ENCODE peak calls at places on chromosomes 12 and 14, in four cellular contexts. I is K562, M is HEK293T, N is HepG2. W is an unnamed sample.
A peak's percentile ranks its signal among the peaks of the same experiment; 100 is the strongest.

GRCh38 chr12:40947812-40948211 is 240.3 kb upstream of the PDZRN4 start:
- DNase-seq in I (no peak), M (no peak), N (no peak), W (no peak)

GRCh38 chr14:22531451-22532344 is 57.3 kb downstream of the DAD1 start:
- DNase-seq in I (no peak), M (no peak), N (no peak), W (no peak)

GRCh38 chr12:57688931-57689330 is 5.0 kb upstream of the OS9 start:
- DNase-seq in I (no peak), M (no peak), N (no peak), W (no peak)

GRCh38 chr12:80187660-80188090 is 88.3 kb downstream of the OTOGL start:
- DNase-seq in I (no peak), M (peak; percentile 14), N (no peak), W (no peak)

GRCh38 chr14:41718477-41719166 is 111.9 kb downstream of the LRFN5 start:
- DNase-seq in I (no peak), M (no peak), N (no peak), W (no peak)

GRCh38 chr14:34649344-34649743 is 19.4 kb upstream of the SNX6 start:
- DNase-seq in I (no peak), M (no peak), N (no peak), W (no peak)

GRCh38 chr12:76137611-76138010 is 53.1 kb upstream of the NAP1L1 start:
- DNase-seq in I (no peak), M (no peak), N (no peak), W (no peak)

GRCh38 chr12:86117711-86118110 is 138.5 kb downstream of the MGAT4C start:
- DNase-seq in I (no peak), M (no peak), N (no peak), W (no peak)

GRCh38 chr12:11836282-11836963 is 186.9 kb downstream of the ETV6 start:
- DNase-seq in I (no peak), M (no peak), N (no peak), W (no peak)

GRCh38 chr12:41141076-41141475 is 47.0 kb upstream of the PDZRN4 start:
- DNase-seq in I (no peak), M (no peak), N (no peak), W (no peak)

GRCh38 chr14:91323671-91324605 is 79.4 kb upstream of the GPR68 start:
- DNase-seq in I (peak; percentile 69), M (peak; percentile 65), N (peak; percentile 45), W (peak; percentile 90)

GRCh38 chr14:93207468-93208308 is 632 bp downstream of the UBR7 start:
- DNase-seq in I (peak; percentile 38), M (peak; percentile 52), N (no peak), W (peak; percentile 68)

GRCh38 chr14:24956104-24956503 is 93.8 kb downstream of the STXBP6 start:
- DNase-seq in I (no peak), M (no peak), N (no peak), W (peak; percentile 12)

GRCh38 chr14:56730468-56731145 is 79.7 kb downstream of the OTX2 start:
- DNase-seq in I (no peak), M (no peak), N (no peak), W (peak; percentile 39)

GRCh38 chr14:57153286-57153685 is 115.4 kb downstream of the EXOC5 start:
- DNase-seq in I (no peak), M (no peak), N (no peak), W (no peak)

GRCh38 chr12:59452259-59452658 is 143.6 kb upstream of the SLC16A7 start:
- DNase-seq in I (no peak), M (no peak), N (no peak), W (no peak)

GRCh38 chr14:94426526-94426925 is 26.1 kb downstream of the SERPINA11 start:
- DNase-seq in I (no peak), M (no peak), N (no peak), W (no peak)

GRCh38 chr14:74424606-74425005 is 1.4 kb downstream of the SYNDIG1L start:
- DNase-seq in I (no peak), M (no peak), N (no peak), W (no peak)

GRCh38 chr14:100962494-100962893 is 59.0 kb upstream of the RTL1 start:
- DNase-seq in I (no peak), M (no peak), N (no peak), W (no peak)

GRCh38 chr14:95484296-95484695 is 32.2 kb downstream of the SYNE3 start:
- DNase-seq in I (no peak), M (no peak), N (no peak), W (no peak)

GRCh38 chr14:21298358-21298757 is 18.5 kb downstream of the RPGRIP1 start:
- DNase-seq in I (no peak), M (no peak), N (peak; percentile 81), W (no peak)

GRCh38 chr12:52605542-52605941 is 4.3 kb upstream of the KRT72 start:
- DNase-seq in I (no peak), M (no peak), N (no peak), W (no peak)

GRCh38 chr12:119179335-119180021 is 747 bp downstream of the HSPB8 start:
- DNase-seq in I (peak; percentile 42), M (peak; percentile 26), N (peak; percentile 67), W (peak; percentile 38)

GRCh38 chr12:111363578-111363977 is 5.3 kb downstream of the PHETA1 start:
- DNase-seq in I (no peak), M (no peak), N (no peak), W (no peak)

GRCh38 chr12:12806784-12807516 is 6.2 kb upstream of the DDX47 start:
- DNase-seq in I (no peak), M (no peak), N (no peak), W (no peak)

GRCh38 chr14:91325211-91325610 is 80.7 kb upstream of the GPR68 start:
- DNase-seq in I (no peak), M (no peak), N (no peak), W (no peak)

GRCh38 chr12:119988788-119989618 is at the start of gene BICDL1:
- DNase-seq in I (peak; percentile 97), M (peak; percentile 80), N (peak; percentile 67), W (peak; percentile 97)

DNA sequence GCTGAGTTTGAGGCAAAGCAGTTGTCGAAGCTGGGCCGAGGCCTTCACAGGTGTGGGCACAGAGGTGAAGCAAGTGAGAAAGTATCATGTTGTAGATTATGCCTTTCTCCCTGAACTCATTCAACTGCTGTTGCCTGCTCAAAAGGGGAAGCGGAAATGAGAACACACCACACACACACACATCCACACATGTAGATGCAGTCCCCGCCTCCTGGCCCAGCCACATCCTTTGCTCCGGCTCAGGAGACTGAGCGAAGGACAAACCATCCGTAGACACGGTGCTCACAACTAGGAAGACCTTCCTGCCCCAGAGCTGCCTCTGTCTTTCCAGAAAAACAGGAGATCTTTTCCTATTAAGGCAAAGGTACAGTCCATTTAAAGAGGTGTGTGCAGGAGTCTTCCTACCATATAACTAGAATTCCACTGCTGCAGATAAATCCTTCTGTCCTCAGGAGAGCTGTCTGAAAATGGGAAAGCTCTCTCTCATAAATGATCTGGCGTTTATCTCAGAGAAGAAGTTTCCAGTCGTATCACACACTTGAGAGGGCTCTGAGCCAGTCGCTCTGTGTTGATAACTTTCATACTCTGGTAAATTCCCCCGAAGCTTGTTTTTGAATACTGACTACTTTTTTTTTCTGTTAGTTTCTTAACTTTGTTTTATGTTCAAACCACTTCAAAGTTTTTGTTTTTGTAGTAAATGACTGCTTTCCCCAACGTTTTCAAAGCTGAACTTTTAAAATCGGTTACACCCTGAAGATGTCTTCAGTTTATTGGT is at the start of gene TESPA1:
- DNase-seq in I (no peak), M (no peak), N (no peak), W (no peak)
- TF ChIP-seq ELF4 in I (no peak), M (no peak), N (no peak), W (no peak)

GRCh38 chr12:73598626-73599025 is 939.0 kb upstream of the ATXN7L3B start:
- DNase-seq in I (no peak), M (no peak), N (no peak), W (no peak)
- TF ChIP-seq ELF4 in I (no peak), M (no peak), N (no peak), W (no peak)

DNA sequence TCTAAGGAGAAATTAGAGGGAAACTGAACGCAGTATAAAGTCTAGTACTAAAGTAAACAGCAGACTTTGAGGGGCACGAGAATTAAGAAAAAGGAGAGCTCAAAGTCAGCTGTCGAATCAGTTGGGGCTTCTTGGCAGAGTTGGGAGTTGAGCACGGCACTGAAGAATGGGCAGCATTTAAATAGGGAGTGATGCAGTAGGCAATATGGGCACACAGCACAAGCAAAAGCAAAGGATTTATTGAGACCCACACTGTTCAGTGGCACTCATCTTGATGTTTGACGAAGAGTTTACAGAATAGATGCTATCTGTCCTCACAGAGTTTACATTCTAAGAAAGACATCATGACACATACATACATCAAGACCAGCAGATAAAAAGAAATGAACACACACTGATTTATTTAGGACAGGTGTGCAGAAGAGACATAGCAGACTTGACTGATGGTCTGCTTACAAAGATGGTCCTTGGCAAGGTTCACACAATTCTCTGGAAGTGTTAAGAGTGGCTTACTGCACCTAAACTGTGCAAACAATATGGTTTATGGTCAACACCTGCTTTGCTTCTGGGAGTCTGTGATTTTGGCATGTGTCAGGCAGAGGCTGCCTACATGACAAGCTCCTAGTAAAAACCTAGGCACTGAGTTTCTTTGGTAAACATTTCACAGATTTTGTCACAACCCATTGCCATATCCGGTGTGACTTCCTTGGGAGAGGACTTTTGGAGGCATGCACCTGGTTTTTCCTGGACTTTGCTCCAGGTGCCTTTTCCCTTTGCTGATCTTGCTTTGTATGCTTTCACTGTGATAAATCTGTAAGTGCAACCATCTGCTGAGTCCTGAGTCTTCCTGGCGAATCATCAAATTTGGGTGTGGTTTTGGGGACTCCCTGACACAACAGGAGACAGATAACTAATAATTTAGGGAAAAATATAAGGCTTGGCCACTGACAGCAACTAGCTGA is 26.3 kb downstream of the ALKBH1 start:
- DNase-seq in I (no peak), M (no peak), N (peak; percentile 60), W (no peak)
- TF ChIP-seq ELF4 in I (no peak), M (no peak), N (no peak), W (no peak)

GRCh38 chr12:66189476-66189823 is 436 bp downstream of the IRAK3 start:
- DNase-seq in I (no peak), M (no peak), N (no peak), W (no peak)

GRCh38 chr12:66191547-66192126 is 2.6 kb downstream of the IRAK3 start:
- DNase-seq in I (no peak), M (no peak), N (no peak), W (no peak)

GRCh38 chr12:66187822-66188221 is 1.2 kb upstream of the IRAK3 start:
- DNase-seq in I (no peak), M (no peak), N (no peak), W (no peak)

GRCh38 chr12:66188584-66189475 is at the start of gene IRAK3:
- DNase-seq in I (no peak), M (no peak), N (no peak), W (peak; percentile 52)

DNA sequence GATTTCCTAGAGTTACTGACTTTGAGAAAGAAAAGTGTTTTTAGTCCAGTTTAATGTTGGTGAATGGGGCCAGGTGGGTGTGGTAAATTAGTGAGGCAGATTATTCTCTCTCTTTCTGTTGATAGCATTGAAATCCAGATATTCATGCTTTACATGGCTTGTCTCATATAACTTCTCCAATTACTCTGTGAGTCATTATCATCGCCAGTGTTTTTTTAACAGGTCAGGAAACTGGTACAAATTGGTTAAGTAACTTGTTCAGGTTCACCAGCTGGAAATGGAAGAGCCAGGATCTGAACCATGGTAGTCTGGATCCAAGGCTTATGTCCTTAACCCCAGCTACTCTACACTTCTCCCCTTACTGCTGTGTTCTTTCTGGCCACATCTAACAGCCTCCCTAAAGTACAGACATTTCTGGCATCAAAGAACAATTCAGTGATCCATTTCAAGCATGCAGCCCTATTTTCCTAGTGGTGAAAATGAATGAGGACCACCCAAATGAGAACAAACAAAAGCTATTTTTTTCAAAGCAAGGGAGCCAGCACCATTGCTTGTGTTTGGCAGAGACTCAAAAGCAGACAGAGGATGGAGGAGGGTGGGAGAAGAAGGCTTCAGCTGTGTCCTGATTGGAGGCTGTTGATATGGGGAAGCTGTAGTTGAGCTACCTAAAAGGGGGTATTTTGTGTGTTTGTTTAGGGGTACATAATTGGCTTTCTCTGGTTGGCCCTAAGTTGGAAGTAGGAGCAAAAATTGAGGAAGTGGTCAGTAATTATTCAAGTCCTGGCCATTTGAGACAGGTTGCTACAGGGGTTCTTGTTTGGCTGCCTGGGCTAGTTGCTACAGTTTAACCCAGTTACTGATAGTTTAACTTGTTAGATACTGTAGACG is 1.7 kb downstream of the IRAK3 start:
- DNase-seq in I (no peak), M (no peak), N (no peak), W (no peak)
- TF ChIP-seq ELF4 in I (no peak), M (no peak), N (no peak), W (no peak)